ENCODE peak calls at places on chromosomes 6 and 20, in four cellular contexts. D is IMR-90, C is H9, M is H1. I is an unnamed sample.

GRCh38 chr20:47725248-47725973 is 59.9 kb downstream of the SULF2 start:
- DNase-seq in C (peak), M (peak), D (peak), I (peak)

GRCh38 chr6:93418448-93419303 is 683 bp downstream of the EPHA7 start:
- DNase-seq in M (peak), C (peak), D (no peak), I (peak)

GRCh38 chr20:3925899-3926638 is 36.9 kb downstream of the PANK2 start:
- DNase-seq in D (no peak), C (no peak), M (no peak), I (no peak)

GRCh38 chr6:165799736-165800135 is 136.7 kb upstream of the PDE10A start:
- DNase-seq in M (no peak), D (no peak), C (no peak), I (no peak)

GRCh38 chr20:12970372-12970821 is 38.4 kb upstream of the SPTLC3 start:
- DNase-seq in D (peak), M (no peak), C (no peak), I (peak)

GRCh38 chr6:138569970-138570715 is 70.8 kb upstream of the NHSL1 start:
- DNase-seq in M (no peak), D (peak), C (no peak), I (no peak)

GRCh38 chr6:3797231-3798200 is 46.0 kb upstream of the PXDC1 start:
- DNase-seq in M (no peak), C (no peak), D (peak), I (peak)

GRCh38 chr6:26501482-26501986 is 1.4 kb downstream of the BTN1A1 start:
- DNase-seq in D (peak), M (peak), C (peak), I (peak)

GRCh38 chr6:83067448-83068413 is at the start of gene DOP1A:
- DNase-seq in C (peak), D (peak), M (peak), I (peak)

GRCh38 chr6:163592872-163593271 is 178.4 kb downstream of the QKI start:
- DNase-seq in M (no peak), C (no peak), D (no peak), I (no peak)

GRCh38 chr6:21459646-21460045 is 133.9 kb upstream of the SOX4 start:
- DNase-seq in M (no peak), D (no peak), C (no peak), I (no peak)

GRCh38 chr6:83429857-83430605 is 820 bp downstream of the ME1 start:
- DNase-seq in C (peak), M (no peak), D (peak), I (peak)

GRCh38 chr6:12233693-12234551 is 56.2 kb upstream of the EDN1 start:
- DNase-seq in D (peak), C (peak), M (no peak), I (peak)

GRCh38 chr20:14189794-14190402 is 147.5 kb downstream of the FLRT3 start:
- DNase-seq in C (no peak), D (peak), M (no peak), I (peak)

GRCh38 chr6:18997375-18997826 is 610.3 kb downstream of the RNF144B start:
- DNase-seq in D (peak), C (peak), M (peak), I (peak)

GRCh38 chr6:32956176-32956575 is 3.3 kb upstream of the HLA-DMA start:
- DNase-seq in M (no peak), C (no peak), D (no peak), I (no peak)

GRCh38 chr6:156791261-156791850 is 14.2 kb downstream of the ARID1B start:
- DNase-seq in C (no peak), M (no peak), D (peak), I (peak)

GRCh38 chr6:235763-236360 is 56.4 kb upstream of the DUSP22 start:
- DNase-seq in M (no peak), D (peak), C (no peak), I (peak)

GRCh38 chr20:47985092-47985850 is 200.0 kb upstream of the SULF2 start:
- DNase-seq in D (peak), C (peak), M (no peak), I (peak)

GRCh38 chr20:5195655-5196054 is 68.8 kb downstream of the CDS2 start:
- DNase-seq in C (no peak), D (peak), M (no peak), I (no peak)

GRCh38 chr20:10846831-10847230 is 173.0 kb upstream of the JAG1 start:
- DNase-seq in M (no peak), C (no peak), D (no peak), I (no peak)

GRCh38 chr6:32461493-32461892 is 21.8 kb downstream of the HLA-DRA start:
- DNase-seq in D (no peak), M (no peak), C (no peak), I (no peak)

GRCh38 chr6:44641344-44641743 is 253.8 kb downstream of the CDC5L start:
- DNase-seq in D (no peak), M (no peak), C (no peak), I (no peak)

GRCh38 chr20:4289875-4290274 is 274.5 kb upstream of the RNF24 start:
- DNase-seq in M (no peak), C (no peak), D (no peak), I (no peak)

GRCh38 chr6:12012566-12013367 is 655 bp downstream of the HIVEP1 start:
- DNase-seq in M (peak), C (peak), D (peak), I (peak)

GRCh38 chr6:170223718-170224693 is 66.9 kb downstream of the DLL1 start:
- DNase-seq in D (no peak), M (peak), C (no peak), I (peak)

GRCh38 chr20:17875106-17875980 is 93.3 kb downstream of the SNX5 start:
- DNase-seq in C (no peak), M (no peak), D (peak), I (no peak)

GRCh38 chr6:119351005-119351394 is 1.4 kb upstream of the MAN1A1 start:
- DNase-seq in C (no peak), M (no peak), D (peak), I (no peak)

GRCh38 chr6:44652551-44652950 is 265.0 kb downstream of the CDC5L start:
- DNase-seq in C (no peak), M (no peak), D (peak), I (no peak)

GRCh38 chr6:14533446-14533845 is 415.9 kb downstream of the CD83 start:
- DNase-seq in M (no peak), D (peak), C (no peak), I (no peak)

GRCh38 chr20:56722042-56722441 is 92.9 kb downstream of the TFAP2C start:
- DNase-seq in C (no peak), D (no peak), M (no peak), I (no peak)
- H3K9ac ChIP-seq in C (no peak), D (no peak), M (no peak), I (no peak)

GRCh38 chr20:22288957-22289356 is 295.4 kb downstream of the FOXA2 start:
- DNase-seq in D (no peak), C (no peak), M (no peak), I (no peak)
- H3K56ac ChIP-seq in D (no peak), C (no peak), M (no peak), I (no peak)

GRCh38 chr20:33693741-33694645 is 7.8 kb upstream of the E2F1 start:
- DNase-seq in C (no peak), M (peak), D (no peak), I (no peak)
- H3K9ac ChIP-seq in C (no peak), M (no peak), D (no peak), I (no peak)

GRCh38 chr20:22679197-22679596 is 94.8 kb upstream of the FOXA2 start:
- DNase-seq in M (no peak), C (no peak), D (no peak), I (no peak)

GRCh38 chr20:22675337-22675736 is 91.0 kb upstream of the FOXA2 start:
- DNase-seq in D (no peak), C (no peak), M (no peak), I (no peak)

GRCh38 chr20:22681591-22682248 is 97.3 kb upstream of the FOXA2 start:
- DNase-seq in M (no peak), D (no peak), C (no peak), I (no peak)

GRCh38 chr20:22680031-22680740 is 95.8 kb upstream of the FOXA2 start:
- DNase-seq in C (no peak), D (no peak), M (no peak), I (no peak)

GRCh38 chr20:22678678-22679077 is 94.3 kb upstream of the FOXA2 start:
- DNase-seq in M (no peak), D (no peak), C (no peak), I (no peak)
- H3K56ac ChIP-seq in M (no peak), D (no peak), C (no peak), I (no peak)

GRCh38 chr6:109008061-109008460 is 86.6 kb downstream of the SESN1 start:
- DNase-seq in D (no peak), M (no peak), C (no peak), I (no peak)
- H3K9ac ChIP-seq in D (peak), M (no peak), C (no peak), I (no peak)

I was measured in mesendoderm.